ENCODE peak calls at places on chromosomes 4 and X, in four cellular contexts. S, M, I and N are unnamed samples.
A peak's percentile ranks its signal among the peaks of the same experiment; 100 is the strongest.

GRCh38 chrX:83508006-83508405 is at the start of gene POU3F4:
- DNase-seq in S (peak; percentile 66), M (no peak), I (no peak), N (no peak)

GRCh38 chr4:80926891-80927290 is 103.6 kb upstream of the BMP3 start:
- DNase-seq in S (no peak), M (no peak), I (no peak), N (no peak)

GRCh38 chr4:87391783-87392054 is 731 bp upstream of the HSD17B11 start:
- DNase-seq in S (no peak), M (no peak), I (no peak), N (no peak)

GRCh38 chrX:19785647-19786046 is 101.8 kb downstream of the SH3KBP1 start:
- DNase-seq in S (no peak), M (no peak), I (no peak), N (no peak)

GRCh38 chr4:46389301-46389761 is 597 bp downstream of the GABRA2 start:
- DNase-seq in S (no peak), M (peak; percentile 24), I (no peak), N (no peak)

GRCh38 chr4:6991771-6992557 is 51.2 kb upstream of the TADA2B start:
- DNase-seq in S (peak; percentile 51), M (no peak), I (no peak), N (no peak)

GRCh38 chr4:140893939-140894338 is 137.8 kb upstream of the TBC1D9 start:
- DNase-seq in S (no peak), M (no peak), I (no peak), N (no peak)

GRCh38 chr4:139367421-139368090 is 65.3 kb upstream of the NDUFC1 start:
- DNase-seq in S (no peak), M (no peak), I (no peak), N (no peak)

GRCh38 chrX:110284159-110284558 is 33.7 kb downstream of the AMMECR1 start:
- DNase-seq in S (no peak), M (no peak), I (no peak), N (no peak)

GRCh38 chrX:152635941-152636340 is 1.8 kb upstream of the GABRQ start:
- DNase-seq in S (no peak), M (peak; percentile 62), I (no peak), N (no peak)

GRCh38 chrX:115067812-115068211 is 50.4 kb upstream of the IL13RA2 start:
- DNase-seq in S (no peak), M (no peak), I (no peak), N (no peak)

GRCh38 chr4:5752803-5753184 is 41.8 kb downstream of the EVC start:
- DNase-seq in S (no peak), M (no peak), I (no peak), N (no peak)

GRCh38 chr4:66016240-66016639 is 346.0 kb upstream of the EPHA5 start:
- DNase-seq in S (no peak), M (no peak), I (no peak), N (no peak)

GRCh38 chrX:136080766-136081165 is 66.6 kb upstream of the FHL1 start:
- DNase-seq in S (no peak), M (no peak), I (no peak), N (no peak)

GRCh38 chr4:54384563-54384962 is 155.5 kb downstream of the PDGFRA start:
- DNase-seq in S (peak; percentile 3), M (no peak), I (no peak), N (no peak)

GRCh38 chrX:110320588-110320987 is 2.7 kb upstream of the AMMECR1 start:
- DNase-seq in S (no peak), M (no peak), I (no peak), N (no peak)

GRCh38 chrX:16239211-16239610 is 71.9 kb downstream of the MAGEB17 start:
- DNase-seq in S (no peak), M (no peak), I (no peak), N (no peak)

GRCh38 chrX:39261446-39262147 is 460.3 kb downstream of the MID1IP1 start:
- DNase-seq in S (no peak), M (peak; percentile 0), I (no peak), N (no peak)

GRCh38 chr4:16676247-16676646 is 222.2 kb downstream of the LDB2 start:
- DNase-seq in S (no peak), M (no peak), I (no peak), N (no peak)

GRCh38 chrX:11113731-11114130 is 2.6 kb downstream of the HCCS start:
- DNase-seq in S (no peak), M (no peak), I (no peak), N (no peak)

GRCh38 chr4:141346144-141346543 is 125.4 kb downstream of the ZNF330 start:
- DNase-seq in S (peak; percentile 5), M (no peak), I (no peak), N (no peak)

GRCh38 chrX:12987900-12988594 is 13.1 kb downstream of the TMSB4X start:
- DNase-seq in S (no peak), M (no peak), I (no peak), N (no peak)

GRCh38 chr4:73459048-73459421 is 22.5 kb upstream of the AFM start:
- DNase-seq in S (no peak), M (no peak), I (no peak), N (no peak)

GRCh38 chr4:1448589-1449420 is 42.6 kb upstream of the NKX1-1 start:
- DNase-seq in S (no peak), M (no peak), I (no peak), N (no peak)

GRCh38 chr4:117893207-117893606 is 141.1 kb upstream of the NDST3 start:
- DNase-seq in S (no peak), M (no peak), I (no peak), N (no peak)

GRCh38 chr4:25830545-25830944 is 32.2 kb downstream of the SEL1L3 start:
- DNase-seq in S (no peak), M (no peak), I (no peak), N (no peak)

GRCh38 chr4:6764976-6765620 is 17.4 kb upstream of the KIAA0232 start:
- DNase-seq in S (no peak), M (no peak), I (no peak), N (no peak)

GRCh38 chr4:49221209-49221608 is 235.1 kb downstream of the CWH43 start:
- DNase-seq in S (no peak), M (no peak), I (no peak), N (no peak)

GRCh38 chrX:47637546-47638195 is 7.9 kb upstream of the CFP start:
- DNase-seq in S (peak; percentile 31), M (no peak), I (no peak), N (no peak)

GRCh38 chr4:119477412-119478053 is 151.1 kb downstream of the PDE5A start:
- DNase-seq in S (no peak), M (no peak), I (no peak), N (no peak)

GRCh38 chrX:44568196-44568595 is 25.5 kb upstream of the FUNDC1 start:
- DNase-seq in S (no peak), M (no peak), I (no peak), N (no peak)

GRCh38 chr4:6716018-6716911 is at the start of gene BLOC1S4:
- DNase-seq in S (peak; percentile 63), M (peak; percentile 79), I (peak; percentile 75), N (no peak)

GRCh38 chr4:54837576-54838140 is 179.9 kb downstream of the KIT start:
- DNase-seq in S (no peak), M (no peak), I (no peak), N (no peak)

GRCh38 chr4:24266014-24266413 is 318.3 kb downstream of the DHX15 start:
- DNase-seq in S (no peak), M (no peak), I (no peak), N (no peak)

GRCh38 chrX:110004970-110005369 is 2.1 kb downstream of the TMEM164 start:
- DNase-seq in S (no peak), M (no peak), I (no peak), N (no peak)

GRCh38 chr4:173504181-173504503 is 25.9 kb downstream of the HAND2 start:
- DNase-seq in S (no peak), M (no peak), I (no peak), N (no peak)

GRCh38 chr4:46950826-46951225 is 41.8 kb upstream of the COX7B2 start:
- DNase-seq in S (no peak), M (no peak), I (no peak), N (no peak)

GRCh38 chr4:2482693-2483092 is 13.8 kb downstream of the RNF4 start:
- DNase-seq in S (peak; percentile 28), M (no peak), I (no peak), N (peak; percentile 17)

GRCh38 chrX:119573840-119574393 is 446 bp upstream of the UBE2A start:
- DNase-seq in S (peak; percentile 6), M (no peak), I (no peak), N (no peak)